ENCODE peak calls at places on chromosome 19, in ten cellular contexts. U, P, H, O, C, L, S, F, D and T are unnamed samples. For H3K9me3 and H3K4me1, the result is how much of the 10 kb centered on the place peaks cover.

GRCh38 chr19:42114412-42114811 is 17.8 kb downstream of the POU2F2 start:
- DNase-seq in U (no peak), P (no peak), H (no peak), O (no peak), C (no peak), L (no peak), S (no peak), F (no peak), D (no peak), T (no peak)

GRCh38 chr19:5013761-5014160 is 44.8 kb downstream of the KDM4B start:
- DNase-seq in U (no peak), P (no peak), H (peak), O (no peak), C (no peak), L (peak), S (no peak), F (no peak), D (no peak), T (no peak)

GRCh38 chr19:19575411-19575810 is 37.3 kb downstream of the CILP2 start:
- DNase-seq in U (no peak), P (no peak), H (no peak), O (no peak), C (no peak), L (no peak), S (no peak), F (no peak), D (no peak), T (no peak)

GRCh38 chr19:8526345-8527062 is 12.5 kb upstream of the ZNF414 start:
- DNase-seq in U (peak), P (peak), H (peak), O (peak), C (peak), L (peak), S (peak), F (no peak), D (no peak), T (no peak)

GRCh38 chr19:45163156-45163555 is 2.4 kb upstream of the NKPD1 start:
- DNase-seq in U (no peak), P (peak), H (no peak), O (no peak), C (no peak), L (no peak), S (peak), F (no peak), D (no peak), T (no peak)

GRCh38 chr19:45473366-45474190 is 5.8 kb downstream of the FOSB start:
- DNase-seq in U (no peak), P (no peak), H (no peak), O (no peak), C (no peak), L (no peak), S (no peak), F (no peak), D (peak), T (peak)

GRCh38 chr19:36046443-36047050 is 7.5 kb downstream of the THAP8 start:
- DNase-seq in U (no peak), P (no peak), H (no peak), O (no peak), C (no peak), L (no peak), S (no peak), F (no peak), D (no peak), T (no peak)

GRCh38 chr19:54191671-54192453 is 754 bp downstream of the TSEN34 start:
- DNase-seq in U (no peak), P (no peak), H (no peak), O (peak), C (no peak), L (no peak), S (peak), F (no peak), D (no peak), T (no peak)

GRCh38 chr19:2923510-2923909 is 21.3 kb downstream of the ZNF77 start:
- DNase-seq in U (no peak), P (peak), H (no peak), O (no peak), C (no peak), L (no peak), S (no peak), F (no peak), D (no peak), T (no peak)

GRCh38 chr19:18274776-18275356 is 614 bp upstream of the IQCN start:
- DNase-seq in U (peak), P (peak), H (peak), O (peak), C (peak), L (peak), S (peak), F (no peak), D (no peak), T (no peak)

GRCh38 chr19:42023121-42023942 is 29.3 kb upstream of the ATP1A3 start:
- DNase-seq in U (no peak), P (no peak), H (no peak), O (no peak), C (no peak), L (no peak), S (no peak), F (no peak), D (no peak), T (no peak)

GRCh38 chr19:18086590-18087138 is at the start of gene IL12RB1:
- DNase-seq in U (no peak), P (no peak), H (peak), O (no peak), C (peak), L (no peak), S (no peak), F (peak), D (no peak), T (peak)

GRCh38 chr19:34316741-34317241 is 48.2 kb upstream of the GPI start:
- DNase-seq in U (peak), P (peak), H (no peak), O (no peak), C (no peak), L (no peak), S (no peak), F (no peak), D (no peak), T (no peak)

GRCh38 chr19:15587663-15588062 is 27.4 kb upstream of the CYP4F8 start:
- DNase-seq in U (no peak), P (no peak), H (peak), O (no peak), C (peak), L (peak), S (peak), F (no peak), D (no peak), T (no peak)

GRCh38 chr19:13859361-13859880 is 17.5 kb upstream of the NANOS3 start:
- DNase-seq in U (peak), P (no peak), H (no peak), O (no peak), C (no peak), L (no peak), S (no peak), F (no peak), D (no peak), T (no peak)

GRCh38 chr19:18322318-18322758 is 538 bp downstream of the LSM4 start:
- DNase-seq in U (peak), P (no peak), H (peak), O (peak), C (peak), L (peak), S (no peak), F (peak), D (no peak), T (no peak)

GRCh38 chr19:1561236-1561842 is 6.8 kb downstream of the MEX3D start:
- DNase-seq in U (no peak), P (no peak), H (no peak), O (no peak), C (no peak), L (no peak), S (no peak), F (no peak), D (no peak), T (no peak)

GRCh38 chr19:9668544-9668943 is 6.4 kb downstream of the ZNF562 start:
- DNase-seq in U (no peak), P (no peak), H (no peak), O (no peak), C (no peak), L (no peak), S (no peak), F (no peak), D (no peak), T (no peak)

GRCh38 chr19:9672893-9673292 is 2.0 kb downstream of the ZNF562 start:
- DNase-seq in U (no peak), P (no peak), H (no peak), O (no peak), C (no peak), L (no peak), S (no peak), F (no peak), D (no peak), T (no peak)

GRCh38 chr19:9671654-9672053 is 3.2 kb downstream of the ZNF562 start:
- DNase-seq in U (no peak), P (no peak), H (no peak), O (no peak), C (no peak), L (no peak), S (no peak), F (no peak), D (no peak), T (no peak)

GRCh38 chr19:9667898-9668297 is 7.0 kb downstream of the ZNF562 start:
- DNase-seq in U (no peak), P (no peak), H (no peak), O (no peak), C (no peak), L (no peak), S (no peak), F (no peak), D (no peak), T (no peak)
- H3K9me3 ChIP-seq in U (under half), P (half or more), H (half or more), O (under half), C (under half), L (half or more), S (half or more), F (under half), D (under half), T (under half)

GRCh38 chr19:40810160-40810559 is 11.2 kb downstream of the EGLN2 start:
- DNase-seq in U (no peak), P (no peak), H (no peak), O (no peak), C (peak), L (no peak), S (peak), F (no peak), D (no peak), T (no peak)
- H3K4me1 ChIP-seq in U (under half), P (under half), H (half or more), O (under half), C (half or more), L (half or more), S (under half), F (under half), D (half or more), T (half or more)

GRCh38 chr19:23996549-23996948 is 81.9 kb downstream of the ZNF726 start:
- DNase-seq in U (no peak), P (no peak), H (no peak), O (peak), C (no peak), L (no peak), S (no peak), F (peak), D (no peak), T (no peak)
- H3K9me3 ChIP-seq in U (under half), P (half or more), H (half or more), O (under half), C (under half), L (under half), S (half or more), F (under half), D (under half), T (under half)

DNA sequence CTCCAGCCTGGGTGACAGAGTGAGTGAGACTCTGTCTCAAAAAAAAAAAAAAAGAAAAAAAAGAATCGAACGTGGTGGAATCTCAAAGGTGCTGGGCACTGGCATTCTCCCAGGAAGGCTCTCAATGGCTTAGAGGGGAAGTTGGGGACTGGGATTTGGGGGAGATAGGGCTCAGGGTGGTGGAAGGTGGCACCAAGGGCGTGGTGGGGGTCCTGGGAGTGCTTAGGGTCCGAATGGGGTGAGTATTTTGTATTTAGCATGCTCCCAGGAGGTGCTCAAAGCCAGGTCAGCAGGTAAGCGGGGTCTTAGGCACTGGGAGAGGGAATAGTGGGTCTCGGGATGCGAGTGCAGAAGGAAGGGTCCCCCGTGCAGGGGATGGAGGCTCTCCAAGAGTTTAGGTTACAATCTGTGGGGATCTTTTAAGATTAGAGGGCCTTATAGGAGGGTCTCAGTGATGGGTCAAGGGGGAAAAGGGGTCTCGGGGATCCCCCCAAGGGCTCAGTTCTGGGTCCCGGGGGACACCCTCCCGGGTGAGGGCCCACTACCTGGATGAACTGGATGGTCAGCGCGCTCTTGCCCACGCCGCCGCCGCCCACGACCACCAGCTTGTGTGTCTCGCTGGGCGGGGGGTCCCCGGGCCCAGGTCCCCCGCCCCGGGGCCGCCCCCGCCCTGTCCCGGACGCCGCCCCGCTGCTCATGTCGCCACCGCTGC is 386 bp downstream of the RRAS start:
- DNase-seq in U (no peak), P (no peak), H (no peak), O (no peak), C (no peak), L (no peak), S (no peak), F (peak), D (no peak), T (no peak)
- H3K4me1 ChIP-seq in U (under half), P (under half), H (half or more), O (under half), C (half or more), L (half or more), S (under half), F (under half), D (half or more), T (under half)

GRCh38 chr19:43906774-43907173 is 28.3 kb downstream of the ZNF45 start:
- DNase-seq in U (no peak), P (no peak), H (no peak), O (no peak), C (no peak), L (no peak), S (no peak), F (no peak), D (no peak), T (no peak)
- H3K9me3 ChIP-seq in U (under half), P (under half), H (half or more), O (under half), C (half or more), L (half or more), S (half or more), F (under half), D (under half), T (under half)

DNA sequence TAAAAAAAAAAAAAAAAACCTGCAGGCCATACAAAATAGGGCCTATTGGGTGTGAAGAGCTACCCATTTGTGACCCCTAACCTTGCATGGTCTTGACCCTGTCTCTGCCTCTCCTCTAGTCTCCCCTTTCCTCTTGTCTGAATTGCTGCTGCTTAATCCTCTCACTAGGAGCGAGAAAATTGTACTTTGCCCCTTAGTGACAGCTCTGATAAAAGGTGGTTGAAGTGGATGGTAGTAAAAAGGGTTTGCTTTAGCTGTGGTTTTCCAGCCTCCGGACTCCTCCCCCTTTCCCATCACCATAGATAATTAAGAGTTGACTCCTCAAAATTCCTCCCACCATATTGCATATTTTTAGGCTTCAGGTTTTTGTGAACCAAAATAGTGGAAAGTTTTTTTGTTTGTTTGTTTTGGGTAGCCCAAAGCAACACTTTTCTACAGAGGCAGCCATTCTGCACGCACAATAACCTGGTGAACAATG is 23.5 kb downstream of the ACTN4 start:
- DNase-seq in U (no peak), P (no peak), H (no peak), O (no peak), C (no peak), L (no peak), S (no peak), F (no peak), D (no peak), T (no peak)
- H3K4me1 ChIP-seq in U (half or more), P (half or more), H (half or more), O (under half), C (half or more), L (half or more), S (under half), F (under half), D (under half), T (half or more)

GRCh38 chr19:56837492-56837891 is 3.0 kb downstream of the PEG3 start:
- DNase-seq in U (no peak), P (peak), H (peak), O (peak), C (peak), L (peak), S (peak), F (no peak), D (no peak), T (no peak)
- H3K9me3 ChIP-seq in U (under half), P (under half), H (half or more), O (under half), C (under half), L (under half), S (half or more), F (under half), D (under half), T (under half)

GRCh38 chr19:48333467-48334384 is 8.4 kb downstream of the EMP3 start:
- DNase-seq in U (peak), P (peak), H (peak), O (peak), C (peak), L (peak), S (peak), F (peak), D (peak), T (peak)
- H3K4me1 ChIP-seq in U (under half), P (under half), H (half or more), O (under half), C (under half), L (under half), S (under half), F (under half), D (under half), T (under half)

GRCh38 chr19:52415711-52416110 is 13.2 kb upstream of the ZNF534 start:
- DNase-seq in U (no peak), P (no peak), H (no peak), O (no peak), C (no peak), L (no peak), S (no peak), F (no peak), D (no peak), T (no peak)
- H3K9me3 ChIP-seq in U (under half), P (under half), H (half or more), O (under half), C (half or more), L (half or more), S (half or more), F (under half), D (half or more), T (half or more)